ENCODE peak calls at places on chromosomes 11 and 22, in five cellular contexts. One of them, this sample, is unnamed.

GRCh38 chr11:60985501-60985900 is 14.0 kb downstream of the CD6 start:
- DNase-seq in vagina: no peak
- DNase-seq in tibial nerve: no peak
- DNase-seq in gastrocnemius medialis: no peak
- DNase-seq in IMR-90: no peak
- DNase-seq in this sample: no peak

GRCh38 chr11:1208361-1209261 is 14.3 kb upstream of the MUC5B start:
- DNase-seq in vagina: no peak
- DNase-seq in tibial nerve: peak
- DNase-seq in gastrocnemius medialis: peak
- DNase-seq in IMR-90: no peak
- DNase-seq in this sample: no peak

GRCh38 chr22:35191412-35191811 is 65.9 kb upstream of the HMGXB4 start:
- DNase-seq in vagina: peak
- DNase-seq in tibial nerve: no peak
- DNase-seq in gastrocnemius medialis: no peak
- DNase-seq in IMR-90: peak
- DNase-seq in this sample: no peak

GRCh38 chr11:22685111-22685510 is 18.7 kb downstream of the GAS2 start:
- DNase-seq in vagina: no peak
- DNase-seq in tibial nerve: no peak
- DNase-seq in gastrocnemius medialis: no peak
- DNase-seq in IMR-90: no peak
- DNase-seq in this sample: no peak

GRCh38 chr11:117814766-117815261 is 9.7 kb downstream of the FXYD2 start:
- DNase-seq in vagina: no peak
- DNase-seq in tibial nerve: peak
- DNase-seq in gastrocnemius medialis: peak
- DNase-seq in IMR-90: no peak
- DNase-seq in this sample: no peak

GRCh38 chr11:126878892-126879291 is 121.7 kb downstream of the KIRREL3 start:
- DNase-seq in vagina: no peak
- DNase-seq in tibial nerve: no peak
- DNase-seq in gastrocnemius medialis: no peak
- DNase-seq in IMR-90: no peak
- DNase-seq in this sample: no peak

GRCh38 chr22:39960791-39961746 is 872 bp downstream of the TMA7B start:
- DNase-seq in vagina: no peak
- DNase-seq in tibial nerve: no peak
- DNase-seq in gastrocnemius medialis: peak
- DNase-seq in IMR-90: peak
- DNase-seq in this sample: no peak

GRCh38 chr11:26782220-26782619 is 60.4 kb upstream of the SLC5A12 start:
- DNase-seq in vagina: no peak
- DNase-seq in tibial nerve: no peak
- DNase-seq in gastrocnemius medialis: no peak
- DNase-seq in IMR-90: no peak
- DNase-seq in this sample: no peak

GRCh38 chr11:86064236-86064803 is 4.6 kb downstream of the PICALM start:
- DNase-seq in vagina: no peak
- DNase-seq in tibial nerve: no peak
- DNase-seq in gastrocnemius medialis: no peak
- DNase-seq in IMR-90: peak
- DNase-seq in this sample: no peak

GRCh38 chr11:132848336-132848735 is 684.0 kb downstream of the OPCML start:
- DNase-seq in vagina: no peak
- DNase-seq in tibial nerve: no peak
- DNase-seq in gastrocnemius medialis: no peak
- DNase-seq in IMR-90: peak
- DNase-seq in this sample: no peak

GRCh38 chr22:50219800-50220602 is 19.2 kb downstream of the SELENOO start:
- DNase-seq in vagina: no peak
- DNase-seq in tibial nerve: no peak
- DNase-seq in gastrocnemius medialis: no peak
- DNase-seq in IMR-90: no peak
- DNase-seq in this sample: no peak

GRCh38 chr22:49811014-49811791 is 16.5 kb downstream of the BRD1 start:
- DNase-seq in vagina: no peak
- DNase-seq in tibial nerve: no peak
- DNase-seq in gastrocnemius medialis: no peak
- DNase-seq in IMR-90: no peak
- DNase-seq in this sample: no peak

GRCh38 chr11:129190087-129190486 is 2.0 kb downstream of the ARHGAP32 start:
- DNase-seq in vagina: no peak
- DNase-seq in tibial nerve: no peak
- DNase-seq in gastrocnemius medialis: no peak
- DNase-seq in IMR-90: no peak
- DNase-seq in this sample: no peak

GRCh38 chr11:78427615-78428272 is 10.1 kb upstream of the GAB2 start:
- DNase-seq in vagina: no peak
- DNase-seq in tibial nerve: no peak
- DNase-seq in gastrocnemius medialis: no peak
- DNase-seq in IMR-90: no peak
- DNase-seq in this sample: no peak
- H3K4me3 ChIP-seq in vagina: no peak
- H3K4me3 ChIP-seq in tibial nerve: no peak
- H3K4me3 ChIP-seq in gastrocnemius medialis: peak
- H3K4me3 ChIP-seq in IMR-90: no peak
- H3K4me3 ChIP-seq in this sample: no peak

GRCh38 chr11:66548041-66548440 is 1.3 kb downstream of the ACTN3 start:
- DNase-seq in vagina: no peak
- DNase-seq in tibial nerve: no peak
- DNase-seq in gastrocnemius medialis: peak
- DNase-seq in IMR-90: no peak
- DNase-seq in this sample: no peak

GRCh38 chr11:66546966-66547661 is 411 bp downstream of the ACTN3 start:
- DNase-seq in vagina: no peak
- DNase-seq in tibial nerve: no peak
- DNase-seq in gastrocnemius medialis: no peak
- DNase-seq in IMR-90: no peak
- DNase-seq in this sample: no peak

GRCh38 chr11:66547662-66548009 is 933 bp downstream of the ACTN3 start:
- DNase-seq in vagina: no peak
- DNase-seq in tibial nerve: no peak
- DNase-seq in gastrocnemius medialis: peak
- DNase-seq in IMR-90: no peak
- DNase-seq in this sample: no peak

GRCh38 chr11:66546368-66546965 is at the start of gene ACTN3:
- DNase-seq in vagina: no peak
- DNase-seq in tibial nerve: peak
- DNase-seq in gastrocnemius medialis: peak
- DNase-seq in IMR-90: no peak
- DNase-seq in this sample: no peak

GRCh38 chr11:66545701-66546367 is at the start of gene ZDHHC24:
- DNase-seq in vagina: peak
- DNase-seq in tibial nerve: peak
- DNase-seq in gastrocnemius medialis: peak
- DNase-seq in IMR-90: peak
- DNase-seq in this sample: peak
- TF ChIP-seq POLR2A in vagina: no peak
- TF ChIP-seq POLR2A in tibial nerve: peak
- TF ChIP-seq POLR2A in gastrocnemius medialis: peak
- TF ChIP-seq POLR2A in IMR-90: peak
- TF ChIP-seq POLR2A in this sample: no peak

GRCh38 chr11:3158821-3159220 is 6.3 kb downstream of the OSBPL5 start:
- DNase-seq in vagina: no peak
- DNase-seq in tibial nerve: no peak
- DNase-seq in gastrocnemius medialis: peak
- DNase-seq in IMR-90: no peak
- DNase-seq in this sample: no peak

GRCh38 chr11:3159296-3160190 is 5.6 kb downstream of the OSBPL5 start:
- DNase-seq in vagina: no peak
- DNase-seq in tibial nerve: peak
- DNase-seq in gastrocnemius medialis: peak
- DNase-seq in IMR-90: no peak
- DNase-seq in this sample: peak

GRCh38 chr11:3161309-3161708 is 3.8 kb downstream of the OSBPL5 start:
- DNase-seq in vagina: no peak
- DNase-seq in tibial nerve: peak
- DNase-seq in gastrocnemius medialis: peak
- DNase-seq in IMR-90: no peak
- DNase-seq in this sample: no peak

GRCh38 chr11:3161720-3162409 is 3.2 kb downstream of the OSBPL5 start:
- DNase-seq in vagina: no peak
- DNase-seq in tibial nerve: no peak
- DNase-seq in gastrocnemius medialis: peak
- DNase-seq in IMR-90: no peak
- DNase-seq in this sample: no peak

DNA sequence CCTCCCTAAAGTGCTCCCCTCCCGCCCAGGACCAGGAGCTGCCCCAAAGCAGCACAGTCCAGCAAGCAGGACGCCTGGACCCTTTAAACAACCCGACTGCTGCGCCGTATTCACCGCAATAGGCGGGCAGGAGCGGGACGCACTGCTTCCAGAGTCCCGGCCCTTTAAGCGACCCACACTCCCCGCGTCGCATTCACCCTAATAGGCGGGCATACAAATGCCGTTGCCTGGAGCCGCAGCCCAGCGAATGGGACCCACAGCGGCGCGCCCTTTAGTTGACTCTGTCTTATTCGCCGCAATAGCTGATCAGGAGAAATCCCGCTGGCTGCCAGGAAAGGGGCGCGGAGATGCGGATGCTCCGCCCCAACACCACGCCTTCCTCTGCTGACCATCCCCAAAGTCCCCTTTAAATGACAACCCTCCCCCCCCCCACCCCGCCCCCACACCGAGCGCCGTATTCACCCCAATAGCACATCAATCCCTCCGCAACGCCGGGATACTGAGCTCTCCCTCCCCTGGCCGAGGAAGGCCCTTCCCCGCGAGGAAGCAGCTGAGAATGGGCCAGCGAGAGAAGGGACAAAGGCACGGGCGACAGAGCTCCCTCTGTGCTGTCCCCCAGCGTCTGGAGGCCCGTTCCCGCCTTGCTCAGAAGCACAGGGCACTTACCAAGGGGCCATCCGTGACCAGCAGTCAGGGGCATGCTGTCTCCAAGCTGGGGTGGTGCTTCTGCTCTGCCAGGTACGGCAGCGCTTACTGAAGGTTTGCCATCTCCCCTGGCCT is 4.7 kb downstream of the OSBPL5 start:
- DNase-seq in vagina: peak
- DNase-seq in tibial nerve: peak
- DNase-seq in gastrocnemius medialis: peak
- DNase-seq in IMR-90: peak
- DNase-seq in this sample: peak
- H3K4me3 ChIP-seq in vagina: peak
- H3K4me3 ChIP-seq in tibial nerve: peak
- H3K4me3 ChIP-seq in gastrocnemius medialis: peak
- H3K4me3 ChIP-seq in IMR-90: peak
- H3K4me3 ChIP-seq in this sample: peak

GRCh38 chr11:66263785-66264184 is 4.7 kb upstream of the RAB1B start:
- DNase-seq in vagina: no peak
- DNase-seq in tibial nerve: no peak
- DNase-seq in gastrocnemius medialis: no peak
- DNase-seq in IMR-90: no peak
- DNase-seq in this sample: no peak
- TF ChIP-seq POLR2A in vagina: no peak
- TF ChIP-seq POLR2A in tibial nerve: no peak
- TF ChIP-seq POLR2A in gastrocnemius medialis: no peak
- TF ChIP-seq POLR2A in IMR-90: no peak
- TF ChIP-seq POLR2A in this sample: no peak

DNA sequence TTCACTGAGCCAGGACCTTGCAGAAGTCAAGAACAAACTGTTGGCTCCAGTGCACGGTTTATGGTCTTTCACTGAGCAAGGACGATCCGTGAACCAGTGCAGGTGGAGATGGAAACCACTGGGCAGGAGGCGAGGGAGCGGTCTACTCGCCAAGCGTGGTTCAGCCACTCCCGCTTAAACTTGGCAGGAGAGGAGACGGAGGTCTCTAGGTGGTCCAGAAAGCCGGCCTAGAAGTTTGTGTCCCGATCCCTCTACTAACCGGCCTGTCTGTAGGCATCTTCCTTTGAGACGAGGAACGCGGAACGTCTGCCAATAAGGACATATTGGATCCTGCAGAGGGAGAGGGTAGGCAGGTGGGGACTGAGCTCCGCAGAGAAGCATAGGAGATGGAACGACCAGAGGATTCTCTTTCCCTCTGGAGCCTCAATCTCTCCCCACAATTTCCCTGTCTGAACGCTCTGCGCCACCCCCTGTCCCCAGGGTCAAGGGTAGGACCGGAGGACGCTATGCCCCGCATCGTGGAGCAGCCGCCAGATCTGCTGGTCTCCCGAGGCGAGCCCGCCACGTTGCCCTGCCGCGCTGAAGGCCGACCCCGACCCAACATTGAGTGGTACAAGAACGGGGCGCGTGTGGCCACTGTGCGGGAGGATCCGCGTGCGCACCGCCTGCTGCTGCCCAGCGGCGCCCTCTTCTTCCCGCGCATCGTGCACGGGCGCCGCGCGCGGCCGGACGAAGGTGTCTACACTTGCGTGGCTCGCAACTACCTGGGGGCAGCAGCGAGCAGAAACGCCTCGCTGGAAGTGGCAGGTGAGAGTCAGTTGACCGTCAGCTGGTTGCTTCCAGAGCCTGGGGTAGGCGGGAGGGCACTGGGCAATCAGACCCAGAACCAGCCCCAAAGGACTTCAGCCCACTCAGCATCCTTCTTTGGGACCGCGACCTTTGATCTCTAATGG is 3.4 kb downstream of the ROBO3 start:
- DNase-seq in vagina: no peak
- DNase-seq in tibial nerve: no peak
- DNase-seq in gastrocnemius medialis: no peak
- DNase-seq in IMR-90: no peak
- DNase-seq in this sample: no peak
- H3K4me3 ChIP-seq in vagina: no peak
- H3K4me3 ChIP-seq in tibial nerve: no peak
- H3K4me3 ChIP-seq in gastrocnemius medialis: no peak
- H3K4me3 ChIP-seq in IMR-90: no peak
- H3K4me3 ChIP-seq in this sample: no peak

DNA sequence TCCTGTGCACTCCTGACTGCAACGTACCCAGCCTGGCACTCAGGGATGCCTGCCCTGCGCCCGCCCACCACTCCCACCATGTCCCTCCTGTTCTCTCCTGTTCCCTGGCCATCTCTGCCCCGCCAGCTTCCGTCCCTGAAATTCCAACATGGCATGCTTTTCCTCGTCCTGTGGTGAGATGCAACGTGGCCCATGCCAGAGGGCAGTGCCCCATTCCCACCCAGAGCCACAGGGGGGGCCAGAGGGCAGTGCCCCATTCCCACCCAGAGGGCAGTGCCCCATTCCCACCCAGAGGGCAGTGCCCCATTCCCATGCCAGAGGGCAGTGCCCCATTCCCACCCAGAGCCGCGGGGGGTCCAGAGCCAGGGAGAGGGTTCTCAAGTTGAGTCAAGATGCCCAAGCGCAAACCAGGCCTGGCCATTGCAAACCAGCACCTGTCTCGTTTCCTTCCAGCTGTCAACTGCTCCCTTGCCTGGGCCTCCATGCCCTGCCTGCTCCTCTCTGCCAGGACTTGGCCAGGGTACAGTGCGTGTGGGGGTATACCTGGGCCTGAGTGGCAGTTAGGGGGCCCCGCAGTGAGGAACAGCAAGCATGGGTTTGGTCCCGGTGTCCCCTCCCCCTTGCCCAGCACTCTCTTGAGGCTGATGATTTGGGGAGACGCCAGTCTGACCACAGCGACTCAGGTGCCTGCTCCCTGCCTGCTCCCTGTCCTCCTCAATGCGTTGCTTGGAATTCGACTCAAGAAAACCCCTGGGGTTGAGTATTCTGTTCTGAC is 14.6 kb downstream of the B3GAT1 start:
- DNase-seq in vagina: no peak
- DNase-seq in tibial nerve: no peak
- DNase-seq in gastrocnemius medialis: no peak
- DNase-seq in IMR-90: no peak
- DNase-seq in this sample: no peak
- TF ChIP-seq POLR2A in vagina: no peak
- TF ChIP-seq POLR2A in tibial nerve: no peak
- TF ChIP-seq POLR2A in gastrocnemius medialis: no peak
- TF ChIP-seq POLR2A in IMR-90: no peak
- TF ChIP-seq POLR2A in this sample: no peak